ENCODE peak calls at places on chromosomes 3 and 15, in six cellular contexts. Q, G, U, I, A and D are unnamed samples.

GRCh38 chr3:70000028-70000410 is 486 bp downstream of the SAMMSON start:
- DNase-seq in I (no peak), A (no peak), Q (no peak), U (no peak), G (no peak), D (no peak)

GRCh38 chr3:196842567-196843434 is 24.9 kb upstream of the SENP5 start:
- DNase-seq in G (no peak), A (no peak), U (no peak), Q (no peak), I (no peak), D (no peak)

GRCh38 chr15:52331490-52332240 is 36.1 kb upstream of the MYO5C start:
- DNase-seq in A (peak; percentile 9), U (peak; percentile 63), Q (peak; percentile 61), I (peak; percentile 65), G (peak; percentile 44), D (no peak)

GRCh38 chr3:52001443-52001974 is 5.8 kb upstream of the RPL29 start:
- DNase-seq in I (peak; percentile 80), G (peak; percentile 85), A (peak; percentile 80), Q (peak; percentile 93), U (peak; percentile 59), D (peak; percentile 36)

GRCh38 chr3:58238830-58239229 is 1.2 kb downstream of the ABHD6 start:
- DNase-seq in Q (peak; percentile 40), A (no peak), G (no peak), U (no peak), I (no peak), D (no peak)

GRCh38 chr3:94258851-94259250 is 196.0 kb downstream of the NSUN3 start:
- DNase-seq in Q (no peak), I (no peak), U (no peak), G (no peak), A (no peak), D (no peak)

GRCh38 chr3:39148116-39149058 is 5.0 kb downstream of the CSRNP1 start:
- DNase-seq in Q (peak; percentile 58), I (peak; percentile 37), G (no peak), A (no peak), U (no peak), D (peak; percentile 72)

GRCh38 chr3:112995800-112996199 is 5.0 kb downstream of the GTPBP8 start:
- DNase-seq in U (no peak), Q (no peak), G (no peak), I (no peak), A (no peak), D (no peak)

GRCh38 chr3:62368705-62369475 is 4.5 kb downstream of the FEZF2 start:
- DNase-seq in Q (peak; percentile 54), I (peak; percentile 49), U (no peak), A (no peak), G (no peak), D (no peak)

GRCh38 chr3:48595526-48596121 is 495 bp upstream of the COL7A1 start:
- DNase-seq in A (no peak), U (peak; percentile 70), Q (no peak), I (peak; percentile 98), G (peak; percentile 90), D (peak; percentile 93)

GRCh38 chr3:65807225-65807624 is 231.5 kb downstream of the MAGI1 start:
- DNase-seq in I (no peak), U (no peak), A (no peak), Q (no peak), G (no peak), D (no peak)

GRCh38 chr15:68354923-68355322 is 77.0 kb downstream of the ITGA11 start:
- DNase-seq in A (no peak), Q (no peak), I (peak; percentile 67), U (peak; percentile 70), G (peak; percentile 76), D (peak; percentile 63)

GRCh38 chr3:66270726-66271125 is 49.9 kb downstream of the SLC25A26 start:
- DNase-seq in Q (no peak), I (no peak), A (no peak), G (no peak), U (no peak), D (no peak)

GRCh38 chr15:99433757-99434211 is 132.0 kb upstream of the MEF2A start:
- DNase-seq in Q (peak; percentile 50), U (no peak), I (no peak), G (no peak), A (no peak), D (no peak)

GRCh38 chr15:69760263-69760855 is 307.7 kb downstream of the RPLP1 start:
- DNase-seq in Q (no peak), U (no peak), I (peak; percentile 18), G (no peak), A (no peak), D (no peak)

GRCh38 chr3:53845103-53845880 is 927 bp downstream of the CHDH start:
- DNase-seq in U (peak; percentile 56), I (peak; percentile 60), G (peak; percentile 60), Q (no peak), A (no peak), D (no peak)

GRCh38 chr15:89828324-89829145 is 13.9 kb upstream of the ANPEP start:
- DNase-seq in Q (no peak), G (no peak), U (no peak), A (no peak), I (peak; percentile 93), D (no peak)

GRCh38 chr3:8238434-8238833 is 263.2 kb upstream of the LMCD1 start:
- DNase-seq in Q (no peak), A (no peak), U (no peak), I (no peak), G (no peak), D (no peak)

GRCh38 chr3:149942409-149942808 is 28.3 kb downstream of the PFN2 start:
- DNase-seq in G (no peak), Q (no peak), U (no peak), I (no peak), A (no peak), D (no peak)

GRCh38 chr3:171487382-171487781 is 27.2 kb upstream of the TNIK start:
- DNase-seq in Q (no peak), I (no peak), A (no peak), U (no peak), G (no peak), D (no peak)

GRCh38 chr3:58164199-58164879 is 46.4 kb downstream of the DNASE1L3 start:
- DNase-seq in Q (no peak), A (no peak), I (peak; percentile 18), U (no peak), G (peak; percentile 72), D (no peak)